ENCODE peak calls at places on chromosomes 2 and 18, in nine cellular contexts. T is activated T-helper 1 cell treated with anti-CD3 and anti-CD28 coated beads, Interleukin-12 subunit alpha, Interleukin-12 subunit beta, Interleukin-2, Interleukin-4 antibody, amounts not matched to agents 30 ng/mL and 10 ng/mL and 1 ng/mL, durations not matched to agents 14 hours and 24 hours and 36 hours; K is activated CD8-positive, alpha-beta memory T cell treated with anti-CD3 and anti-CD28 coated beads, Interleukin-2, amount 50 U/mL, for 48 hours; M is T-helper 9 cell; J is amygdala; Q is GM10248; X is NCI-H748 treated with DMSO at 0.1 percent for 48 hours; H is CD8-positive, alpha-beta memory T cell; W is endothelial cell. E is an unnamed sample.

GRCh38 chr2:54969940-54970338 is 80.3 kb downstream of the RTN4 start:
- DNase-seq in T (no peak), K (no peak), M (no peak), J (no peak), Q (no peak), X (no peak), H (no peak), W (no peak), E (no peak)

GRCh38 chr2:209872675-209873074 is 101.0 kb downstream of the UNC80 start:
- DNase-seq in T (no peak), K (no peak), M (no peak), J (peak; percentile 67), Q (no peak), X (no peak), H (no peak), W (peak; percentile 26), E (peak; percentile 41)

GRCh38 chr2:25198209-25198525 is 29.8 kb upstream of the POMC start:
- DNase-seq in T (no peak), K (no peak), M (no peak), J (no peak), Q (no peak), X (no peak), H (no peak), W (no peak), E (no peak)

GRCh38 chr2:98806266-98806697 is 75.3 kb upstream of the MGAT4A start:
- DNase-seq in T (no peak), K (no peak), M (no peak), J (peak; percentile 65), Q (no peak), X (no peak), H (no peak), W (no peak), E (peak; percentile 67)

GRCh38 chr2:239307221-239307569 is 93.6 kb downstream of the HDAC4 start:
- DNase-seq in T (no peak), K (no peak), M (no peak), J (no peak), Q (no peak), X (no peak), H (no peak), W (no peak), E (no peak)

GRCh38 chr18:63823516-63824219 is 48.5 kb downstream of the SERPINB7 start:
- DNase-seq in T (peak; percentile 9), K (peak; percentile 69), M (peak; percentile 5), J (peak; percentile 3), Q (peak; percentile 14), X (no peak), H (no peak), W (no peak), E (no peak)

GRCh38 chr2:46487667-46488333 is 8.4 kb downstream of the TMEM247 start:
- DNase-seq in T (no peak), K (no peak), M (no peak), J (no peak), Q (no peak), X (no peak), H (no peak), W (no peak), E (no peak)

GRCh38 chr18:41783065-41783818 is 171.8 kb upstream of the PIK3C3 start:
- DNase-seq in T (no peak), K (no peak), M (no peak), J (no peak), Q (no peak), X (no peak), H (no peak), W (no peak), E (no peak)

GRCh38 chr18:48663096-48663930 is 124.5 kb downstream of the CTIF start:
- DNase-seq in T (no peak), K (no peak), M (no peak), J (no peak), Q (no peak), X (no peak), H (no peak), W (no peak), E (no peak)

GRCh38 chr2:16149349-16150243 is 209.2 kb downstream of the MYCN start:
- DNase-seq in T (no peak), K (no peak), M (no peak), J (no peak), Q (no peak), X (no peak), H (no peak), W (no peak), E (no peak)

GRCh38 chr2:64987963-64988419 is 1.2 kb upstream of the SLC1A4 start:
- DNase-seq in T (no peak), K (peak; percentile 78), M (no peak), J (no peak), Q (no peak), X (no peak), H (no peak), W (no peak), E (no peak)

GRCh38 chr2:119304852-119305251 is 61.8 kb downstream of the C2orf76 start:
- DNase-seq in T (no peak), K (no peak), M (no peak), J (no peak), Q (no peak), X (no peak), H (no peak), W (no peak), E (no peak)

GRCh38 chr18:26464128-26465011 is 84.0 kb downstream of the KCTD1 start:
- DNase-seq in T (no peak), K (no peak), M (no peak), J (no peak), Q (no peak), X (no peak), H (no peak), W (no peak), E (no peak)

GRCh38 chr18:3914833-3915598 is 465.0 kb downstream of the TGIF1 start:
- DNase-seq in T (no peak), K (no peak), M (no peak), J (no peak), Q (no peak), X (no peak), H (no peak), W (no peak), E (no peak)

GRCh38 chr2:31381601-31382000 is 32.9 kb downstream of the XDH start:
- DNase-seq in T (no peak), K (no peak), M (no peak), J (no peak), Q (no peak), X (no peak), H (no peak), W (no peak), E (no peak)

GRCh38 chr18:59345556-59345955 is 13.5 kb downstream of the LMAN1 start:
- DNase-seq in T (no peak), K (no peak), M (no peak), J (no peak), Q (no peak), X (no peak), H (no peak), W (no peak), E (no peak)

GRCh38 chr2:12167525-12168317 is 421.3 kb downstream of the LPIN1 start:
- DNase-seq in T (no peak), K (no peak), M (no peak), J (peak; percentile 65), Q (no peak), X (no peak), H (no peak), W (peak; percentile 70), E (peak; percentile 58)